ENCODE peak calls at places on chromosomes 13 and 19, in eight cellular contexts. One of them, this sample, is unnamed.

GRCh38 chr19:8618751-8619150 is 8.2 kb upstream of the ADAMTS10 start:
- DNase-seq in HAP-1: no peak
- DNase-seq in HS-5: no peak
- DNase-seq in posterior cingulate gyrus: no peak
- DNase-seq in activated B cell treated with CpG ODN at 0.5 μM for 24 hours: no peak
- DNase-seq in fibroblast of lung: no peak
- DNase-seq in NCI-H1092: no peak
- DNase-seq in activated CD8-positive, alpha-beta memory T cell treated with anti-CD3 and anti-CD28 coated beads for 1 hour: no peak
- DNase-seq in this sample: no peak

GRCh38 chr19:30374791-30375650 is 2.8 kb downstream of the ZNF536 start:
- DNase-seq in HS-5: no peak
- DNase-seq in posterior cingulate gyrus: no peak
- DNase-seq in fibroblast of lung: no peak
- DNase-seq in NCI-H1092: no peak
- DNase-seq in activated CD8-positive, alpha-beta memory T cell treated with anti-CD3 and anti-CD28 coated beads for 1 hour: no peak
- DNase-seq in activated B cell treated with CpG ODN at 0.5 μM for 24 hours: no peak
- DNase-seq in HAP-1: peak
- DNase-seq in this sample: no peak

GRCh38 chr19:44515031-44515430 is 14.4 kb downstream of the CEACAM20 start:
- DNase-seq in NCI-H1092: no peak
- DNase-seq in activated CD8-positive, alpha-beta memory T cell treated with anti-CD3 and anti-CD28 coated beads for 1 hour: no peak
- DNase-seq in fibroblast of lung: no peak
- DNase-seq in HS-5: no peak
- DNase-seq in HAP-1: no peak
- DNase-seq in posterior cingulate gyrus: no peak
- DNase-seq in activated B cell treated with CpG ODN at 0.5 μM for 24 hours: no peak
- DNase-seq in this sample: no peak

GRCh38 chr13:97212540-97213146 is 9.5 kb upstream of the MBNL2 start:
- DNase-seq in posterior cingulate gyrus: no peak
- DNase-seq in HAP-1: peak
- DNase-seq in activated CD8-positive, alpha-beta memory T cell treated with anti-CD3 and anti-CD28 coated beads for 1 hour: no peak
- DNase-seq in NCI-H1092: no peak
- DNase-seq in activated B cell treated with CpG ODN at 0.5 μM for 24 hours: no peak
- DNase-seq in fibroblast of lung: peak
- DNase-seq in HS-5: no peak
- DNase-seq in this sample: no peak

GRCh38 chr13:31045621-31046081 is 113.2 kb downstream of the TEX26 start:
- DNase-seq in HAP-1: no peak
- DNase-seq in activated CD8-positive, alpha-beta memory T cell treated with anti-CD3 and anti-CD28 coated beads for 1 hour: peak
- DNase-seq in HS-5: peak
- DNase-seq in activated B cell treated with CpG ODN at 0.5 μM for 24 hours: no peak
- DNase-seq in fibroblast of lung: peak
- DNase-seq in NCI-H1092: no peak
- DNase-seq in posterior cingulate gyrus: no peak
- DNase-seq in this sample: peak

GRCh38 chr13:113064534-113065405 is 40.8 kb upstream of the F7 start:
- DNase-seq in NCI-H1092: no peak
- DNase-seq in HAP-1: no peak
- DNase-seq in HS-5: peak
- DNase-seq in fibroblast of lung: peak
- DNase-seq in activated CD8-positive, alpha-beta memory T cell treated with anti-CD3 and anti-CD28 coated beads for 1 hour: no peak
- DNase-seq in posterior cingulate gyrus: peak
- DNase-seq in activated B cell treated with CpG ODN at 0.5 μM for 24 hours: no peak
- DNase-seq in this sample: peak

GRCh38 chr19:48239582-48240141 is 16.1 kb downstream of the CARD8 start:
- DNase-seq in fibroblast of lung: no peak
- DNase-seq in activated CD8-positive, alpha-beta memory T cell treated with anti-CD3 and anti-CD28 coated beads for 1 hour: no peak
- DNase-seq in activated B cell treated with CpG ODN at 0.5 μM for 24 hours: no peak
- DNase-seq in NCI-H1092: no peak
- DNase-seq in HAP-1: no peak
- DNase-seq in HS-5: no peak
- DNase-seq in posterior cingulate gyrus: no peak
- DNase-seq in this sample: no peak

GRCh38 chr13:29847501-29847983 is 2.9 kb downstream of the UBL3 start:
- DNase-seq in HS-5: no peak
- DNase-seq in activated CD8-positive, alpha-beta memory T cell treated with anti-CD3 and anti-CD28 coated beads for 1 hour: no peak
- DNase-seq in posterior cingulate gyrus: no peak
- DNase-seq in NCI-H1092: peak
- DNase-seq in HAP-1: peak
- DNase-seq in fibroblast of lung: peak
- DNase-seq in activated B cell treated with CpG ODN at 0.5 μM for 24 hours: no peak
- DNase-seq in this sample: no peak

GRCh38 chr13:40024578-40024952 is 369.1 kb downstream of the COG6 start:
- DNase-seq in HAP-1: no peak
- DNase-seq in activated CD8-positive, alpha-beta memory T cell treated with anti-CD3 and anti-CD28 coated beads for 1 hour: no peak
- DNase-seq in activated B cell treated with CpG ODN at 0.5 μM for 24 hours: no peak
- DNase-seq in posterior cingulate gyrus: no peak
- DNase-seq in HS-5: no peak
- DNase-seq in fibroblast of lung: no peak
- DNase-seq in NCI-H1092: no peak
- DNase-seq in this sample: no peak

GRCh38 chr19:51144482-51145045 is 2.5 kb downstream of the SIGLEC7 start:
- DNase-seq in HAP-1: no peak
- DNase-seq in fibroblast of lung: no peak
- DNase-seq in activated CD8-positive, alpha-beta memory T cell treated with anti-CD3 and anti-CD28 coated beads for 1 hour: no peak
- DNase-seq in activated B cell treated with CpG ODN at 0.5 μM for 24 hours: no peak
- DNase-seq in posterior cingulate gyrus: no peak
- DNase-seq in HS-5: no peak
- DNase-seq in NCI-H1092: no peak
- DNase-seq in this sample: no peak

GRCh38 chr13:68428292-68428691 is 1198.2 kb upstream of the PCDH9 start:
- DNase-seq in HAP-1: no peak
- DNase-seq in activated CD8-positive, alpha-beta memory T cell treated with anti-CD3 and anti-CD28 coated beads for 1 hour: no peak
- DNase-seq in HS-5: no peak
- DNase-seq in fibroblast of lung: no peak
- DNase-seq in activated B cell treated with CpG ODN at 0.5 μM for 24 hours: no peak
- DNase-seq in NCI-H1092: no peak
- DNase-seq in posterior cingulate gyrus: no peak
- DNase-seq in this sample: no peak

GRCh38 chr13:110537116-110537515 is 24.4 kb downstream of the RAB20 start:
- DNase-seq in HS-5: no peak
- DNase-seq in activated B cell treated with CpG ODN at 0.5 μM for 24 hours: no peak
- DNase-seq in activated CD8-positive, alpha-beta memory T cell treated with anti-CD3 and anti-CD28 coated beads for 1 hour: no peak
- DNase-seq in posterior cingulate gyrus: no peak
- DNase-seq in NCI-H1092: no peak
- DNase-seq in HAP-1: no peak
- DNase-seq in fibroblast of lung: no peak
- DNase-seq in this sample: no peak

GRCh38 chr19:4859697-4860096 is 7.8 kb downstream of the PLIN3 start:
- DNase-seq in NCI-H1092: no peak
- DNase-seq in HS-5: no peak
- DNase-seq in activated B cell treated with CpG ODN at 0.5 μM for 24 hours: no peak
- DNase-seq in posterior cingulate gyrus: no peak
- DNase-seq in fibroblast of lung: no peak
- DNase-seq in HAP-1: no peak
- DNase-seq in activated CD8-positive, alpha-beta memory T cell treated with anti-CD3 and anti-CD28 coated beads for 1 hour: no peak
- DNase-seq in this sample: no peak

GRCh38 chr13:21539687-21540086 is 64.3 kb downstream of the MICU2 start:
- DNase-seq in HAP-1: no peak
- DNase-seq in activated CD8-positive, alpha-beta memory T cell treated with anti-CD3 and anti-CD28 coated beads for 1 hour: no peak
- DNase-seq in posterior cingulate gyrus: no peak
- DNase-seq in HS-5: no peak
- DNase-seq in fibroblast of lung: no peak
- DNase-seq in activated B cell treated with CpG ODN at 0.5 μM for 24 hours: no peak
- DNase-seq in NCI-H1092: no peak
- DNase-seq in this sample: no peak

GRCh38 chr19:262125-262524 is 29.1 kb downstream of the PLPP2 start:
- DNase-seq in posterior cingulate gyrus: no peak
- DNase-seq in HS-5: no peak
- DNase-seq in NCI-H1092: no peak
- DNase-seq in activated B cell treated with CpG ODN at 0.5 μM for 24 hours: no peak
- DNase-seq in fibroblast of lung: no peak
- DNase-seq in activated CD8-positive, alpha-beta memory T cell treated with anti-CD3 and anti-CD28 coated beads for 1 hour: no peak
- DNase-seq in HAP-1: no peak
- DNase-seq in this sample: no peak

GRCh38 chr19:38709671-38710415 is 34.4 kb downstream of the CAPN12 start:
- DNase-seq in activated CD8-positive, alpha-beta memory T cell treated with anti-CD3 and anti-CD28 coated beads for 1 hour: no peak
- DNase-seq in fibroblast of lung: no peak
- DNase-seq in activated B cell treated with CpG ODN at 0.5 μM for 24 hours: no peak
- DNase-seq in NCI-H1092: no peak
- DNase-seq in HAP-1: no peak
- DNase-seq in HS-5: no peak
- DNase-seq in posterior cingulate gyrus: no peak
- DNase-seq in this sample: no peak

GRCh38 chr19:30315159-30315558 is 57.0 kb upstream of the ZNF536 start:
- DNase-seq in activated CD8-positive, alpha-beta memory T cell treated with anti-CD3 and anti-CD28 coated beads for 1 hour: no peak
- DNase-seq in HS-5: no peak
- DNase-seq in NCI-H1092: no peak
- DNase-seq in HAP-1: no peak
- DNase-seq in activated B cell treated with CpG ODN at 0.5 μM for 24 hours: no peak
- DNase-seq in fibroblast of lung: no peak
- DNase-seq in posterior cingulate gyrus: no peak
- DNase-seq in this sample: no peak

GRCh38 chr13:28792992-28793391 is 27.1 kb upstream of the MTUS2 start:
- DNase-seq in posterior cingulate gyrus: no peak
- DNase-seq in NCI-H1092: no peak
- DNase-seq in fibroblast of lung: peak
- DNase-seq in activated B cell treated with CpG ODN at 0.5 μM for 24 hours: no peak
- DNase-seq in HAP-1: no peak
- DNase-seq in activated CD8-positive, alpha-beta memory T cell treated with anti-CD3 and anti-CD28 coated beads for 1 hour: no peak
- DNase-seq in HS-5: peak
- DNase-seq in this sample: peak

GRCh38 chr13:65336916-65337315 is 1893.2 kb downstream of the PCDH9 start:
- DNase-seq in posterior cingulate gyrus: no peak
- DNase-seq in HAP-1: no peak
- DNase-seq in activated B cell treated with CpG ODN at 0.5 μM for 24 hours: no peak
- DNase-seq in NCI-H1092: no peak
- DNase-seq in HS-5: no peak
- DNase-seq in fibroblast of lung: peak
- DNase-seq in activated CD8-positive, alpha-beta memory T cell treated with anti-CD3 and anti-CD28 coated beads for 1 hour: no peak
- DNase-seq in this sample: no peak

GRCh38 chr13:69274231-69274630 is 833.4 kb upstream of the ATXN8OS start:
- DNase-seq in NCI-H1092: no peak
- DNase-seq in activated B cell treated with CpG ODN at 0.5 μM for 24 hours: no peak
- DNase-seq in HS-5: peak
- DNase-seq in posterior cingulate gyrus: no peak
- DNase-seq in activated CD8-positive, alpha-beta memory T cell treated with anti-CD3 and anti-CD28 coated beads for 1 hour: no peak
- DNase-seq in HAP-1: no peak
- DNase-seq in fibroblast of lung: no peak
- DNase-seq in this sample: no peak

GRCh38 chr13:91346848-91347211 is 657 bp upstream of the MIR17HG start:
- DNase-seq in posterior cingulate gyrus: no peak
- DNase-seq in activated CD8-positive, alpha-beta memory T cell treated with anti-CD3 and anti-CD28 coated beads for 1 hour: peak
- DNase-seq in HAP-1: no peak
- DNase-seq in activated B cell treated with CpG ODN at 0.5 μM for 24 hours: no peak
- DNase-seq in NCI-H1092: no peak
- DNase-seq in HS-5: no peak
- DNase-seq in fibroblast of lung: no peak
- DNase-seq in this sample: no peak

GRCh38 chr19:41709951-41710645 is 1.7 kb downstream of the CEACAM5 start:
- DNase-seq in HS-5: no peak
- DNase-seq in fibroblast of lung: no peak
- DNase-seq in activated CD8-positive, alpha-beta memory T cell treated with anti-CD3 and anti-CD28 coated beads for 1 hour: no peak
- DNase-seq in activated B cell treated with CpG ODN at 0.5 μM for 24 hours: peak
- DNase-seq in posterior cingulate gyrus: no peak
- DNase-seq in HAP-1: no peak
- DNase-seq in NCI-H1092: no peak
- DNase-seq in this sample: no peak

GRCh38 chr13:50509771-50510441 is 333.6 kb downstream of the DLEU7 start:
- DNase-seq in activated CD8-positive, alpha-beta memory T cell treated with anti-CD3 and anti-CD28 coated beads for 1 hour: no peak
- DNase-seq in fibroblast of lung: no peak
- DNase-seq in NCI-H1092: no peak
- DNase-seq in HAP-1: no peak
- DNase-seq in posterior cingulate gyrus: no peak
- DNase-seq in activated B cell treated with CpG ODN at 0.5 μM for 24 hours: no peak
- DNase-seq in HS-5: no peak
- DNase-seq in this sample: peak

GRCh38 chr19:30630289-30631034 is 258.3 kb downstream of the ZNF536 start:
- DNase-seq in HS-5: no peak
- DNase-seq in HAP-1: no peak
- DNase-seq in NCI-H1092: no peak
- DNase-seq in activated CD8-positive, alpha-beta memory T cell treated with anti-CD3 and anti-CD28 coated beads for 1 hour: no peak
- DNase-seq in fibroblast of lung: no peak
- DNase-seq in posterior cingulate gyrus: no peak
- DNase-seq in activated B cell treated with CpG ODN at 0.5 μM for 24 hours: no peak
- DNase-seq in this sample: no peak

GRCh38 chr19:51514866-51515481 is 13.4 kb upstream of the SIGLEC12 start:
- DNase-seq in HAP-1: peak
- DNase-seq in NCI-H1092: no peak
- DNase-seq in activated CD8-positive, alpha-beta memory T cell treated with anti-CD3 and anti-CD28 coated beads for 1 hour: no peak
- DNase-seq in posterior cingulate gyrus: no peak
- DNase-seq in activated B cell treated with CpG ODN at 0.5 μM for 24 hours: no peak
- DNase-seq in fibroblast of lung: peak
- DNase-seq in HS-5: peak
- DNase-seq in this sample: peak

GRCh38 chr13:100588350-100589177 is at the start of gene GGACT:
- DNase-seq in activated B cell treated with CpG ODN at 0.5 μM for 24 hours: peak
- DNase-seq in activated CD8-positive, alpha-beta memory T cell treated with anti-CD3 and anti-CD28 coated beads for 1 hour: peak
- DNase-seq in fibroblast of lung: peak
- DNase-seq in NCI-H1092: peak
- DNase-seq in HAP-1: peak
- DNase-seq in HS-5: no peak
- DNase-seq in posterior cingulate gyrus: peak
- DNase-seq in this sample: no peak

GRCh38 chr13:37679043-37679442 is 80.5 kb upstream of the POSTN start:
- DNase-seq in NCI-H1092: no peak
- DNase-seq in fibroblast of lung: no peak
- DNase-seq in activated CD8-positive, alpha-beta memory T cell treated with anti-CD3 and anti-CD28 coated beads for 1 hour: no peak
- DNase-seq in HAP-1: no peak
- DNase-seq in posterior cingulate gyrus: no peak
- DNase-seq in activated B cell treated with CpG ODN at 0.5 μM for 24 hours: no peak
- DNase-seq in HS-5: no peak
- DNase-seq in this sample: no peak

GRCh38 chr19:17346109-17346671 is 8.8 kb downstream of the GTPBP3 start:
- DNase-seq in fibroblast of lung: peak
- DNase-seq in activated B cell treated with CpG ODN at 0.5 μM for 24 hours: peak
- DNase-seq in HAP-1: peak
- DNase-seq in posterior cingulate gyrus: peak
- DNase-seq in HS-5: no peak
- DNase-seq in NCI-H1092: peak
- DNase-seq in activated CD8-positive, alpha-beta memory T cell treated with anti-CD3 and anti-CD28 coated beads for 1 hour: peak
- DNase-seq in this sample: no peak

GRCh38 chr13:79779761-79780160 is 298.8 kb downstream of the NDFIP2 start:
- DNase-seq in posterior cingulate gyrus: no peak
- DNase-seq in HS-5: no peak
- DNase-seq in NCI-H1092: no peak
- DNase-seq in activated CD8-positive, alpha-beta memory T cell treated with anti-CD3 and anti-CD28 coated beads for 1 hour: no peak
- DNase-seq in fibroblast of lung: peak
- DNase-seq in activated B cell treated with CpG ODN at 0.5 μM for 24 hours: no peak
- DNase-seq in HAP-1: peak
- DNase-seq in this sample: no peak

GRCh38 chr13:112991611-112992010 is 22.6 kb downstream of the MCF2L start:
- DNase-seq in posterior cingulate gyrus: no peak
- DNase-seq in HAP-1: no peak
- DNase-seq in fibroblast of lung: no peak
- DNase-seq in activated B cell treated with CpG ODN at 0.5 μM for 24 hours: no peak
- DNase-seq in NCI-H1092: no peak
- DNase-seq in activated CD8-positive, alpha-beta memory T cell treated with anti-CD3 and anti-CD28 coated beads for 1 hour: no peak
- DNase-seq in HS-5: no peak
- DNase-seq in this sample: no peak

GRCh38 chr19:51293571-51294210 is 17.8 kb upstream of the IGLON5 start:
- DNase-seq in posterior cingulate gyrus: no peak
- DNase-seq in HAP-1: no peak
- DNase-seq in activated CD8-positive, alpha-beta memory T cell treated with anti-CD3 and anti-CD28 coated beads for 1 hour: no peak
- DNase-seq in activated B cell treated with CpG ODN at 0.5 μM for 24 hours: no peak
- DNase-seq in HS-5: no peak
- DNase-seq in fibroblast of lung: no peak
- DNase-seq in NCI-H1092: no peak
- DNase-seq in this sample: no peak

GRCh38 chr13:64551755-64552154 is 2678.4 kb downstream of the PCDH9 start:
- DNase-seq in activated CD8-positive, alpha-beta memory T cell treated with anti-CD3 and anti-CD28 coated beads for 1 hour: no peak
- DNase-seq in NCI-H1092: no peak
- DNase-seq in fibroblast of lung: peak
- DNase-seq in activated B cell treated with CpG ODN at 0.5 μM for 24 hours: no peak
- DNase-seq in HAP-1: no peak
- DNase-seq in posterior cingulate gyrus: no peak
- DNase-seq in HS-5: peak
- DNase-seq in this sample: no peak

GRCh38 chr19:18167975-18168645 is 5.5 kb upstream of the IFI30 start:
- DNase-seq in fibroblast of lung: no peak
- DNase-seq in HS-5: no peak
- DNase-seq in HAP-1: peak
- DNase-seq in posterior cingulate gyrus: no peak
- DNase-seq in activated B cell treated with CpG ODN at 0.5 μM for 24 hours: peak
- DNase-seq in activated CD8-positive, alpha-beta memory T cell treated with anti-CD3 and anti-CD28 coated beads for 1 hour: no peak
- DNase-seq in NCI-H1092: peak
- DNase-seq in this sample: no peak

GRCh38 chr13:110392510-110393233 is 85.6 kb downstream of the COL4A2 start:
- DNase-seq in posterior cingulate gyrus: no peak
- DNase-seq in activated B cell treated with CpG ODN at 0.5 μM for 24 hours: no peak
- DNase-seq in HS-5: no peak
- DNase-seq in fibroblast of lung: peak
- DNase-seq in activated CD8-positive, alpha-beta memory T cell treated with anti-CD3 and anti-CD28 coated beads for 1 hour: no peak
- DNase-seq in NCI-H1092: no peak
- DNase-seq in HAP-1: no peak
- DNase-seq in this sample: no peak